ENCODE peak calls at places on chromosomes 1 and 21, in ten cellular contexts. One of them, this sample, is unnamed.

GRCh38 chr1:205205055-205205454 is 6.4 kb downstream of the DSTYK start:
- DNase-seq in astrocyte of the spinal cord: no peak
- DNase-seq in omental fat pad: no peak
- DNase-seq in brain microvascular endothelial cell: no peak
- DNase-seq in sigmoid colon: no peak
- DNase-seq in endothelial cell: no peak
- DNase-seq in heart right ventricle: no peak
- DNase-seq in Calu3: no peak
- DNase-seq in fibroblast of lung: no peak
- DNase-seq in GM12865: no peak
- DNase-seq in this sample: no peak

GRCh38 chr21:28639742-28640141 is 352.9 kb downstream of the LTN1 start:
- DNase-seq in Calu3: no peak
- DNase-seq in brain microvascular endothelial cell: no peak
- DNase-seq in omental fat pad: no peak
- DNase-seq in sigmoid colon: no peak
- DNase-seq in GM12865: no peak
- DNase-seq in fibroblast of lung: peak
- DNase-seq in endothelial cell: no peak
- DNase-seq in astrocyte of the spinal cord: no peak
- DNase-seq in heart right ventricle: no peak
- DNase-seq in this sample: no peak

GRCh38 chr21:37763298-37763697 is 153.0 kb downstream of the KCNJ6 start:
- DNase-seq in fibroblast of lung: no peak
- DNase-seq in heart right ventricle: no peak
- DNase-seq in endothelial cell: no peak
- DNase-seq in omental fat pad: no peak
- DNase-seq in astrocyte of the spinal cord: no peak
- DNase-seq in GM12865: no peak
- DNase-seq in Calu3: no peak
- DNase-seq in sigmoid colon: no peak
- DNase-seq in brain microvascular endothelial cell: no peak
- DNase-seq in this sample: no peak

GRCh38 chr21:33661146-33661545 is 18.8 kb downstream of the ITSN1 start:
- DNase-seq in brain microvascular endothelial cell: no peak
- DNase-seq in endothelial cell: no peak
- DNase-seq in Calu3: no peak
- DNase-seq in astrocyte of the spinal cord: no peak
- DNase-seq in heart right ventricle: no peak
- DNase-seq in fibroblast of lung: no peak
- DNase-seq in sigmoid colon: no peak
- DNase-seq in GM12865: no peak
- DNase-seq in omental fat pad: no peak
- DNase-seq in this sample: no peak

GRCh38 chr1:155170101-155170785 is 2.9 kb downstream of the KRTCAP2 start:
- DNase-seq in brain microvascular endothelial cell: no peak
- DNase-seq in endothelial cell: no peak
- DNase-seq in sigmoid colon: no peak
- DNase-seq in fibroblast of lung: no peak
- DNase-seq in heart right ventricle: no peak
- DNase-seq in GM12865: no peak
- DNase-seq in omental fat pad: no peak
- DNase-seq in Calu3: no peak
- DNase-seq in astrocyte of the spinal cord: no peak
- DNase-seq in this sample: no peak

GRCh38 chr1:89200668-89201488 is 2.1 kb upstream of the GBP4 start:
- DNase-seq in GM12865: peak
- DNase-seq in brain microvascular endothelial cell: no peak
- DNase-seq in endothelial cell: no peak
- DNase-seq in sigmoid colon: no peak
- DNase-seq in heart right ventricle: no peak
- DNase-seq in omental fat pad: no peak
- DNase-seq in fibroblast of lung: no peak
- DNase-seq in Calu3: no peak
- DNase-seq in astrocyte of the spinal cord: no peak
- DNase-seq in this sample: no peak

GRCh38 chr1:71490432-71490831 is 409.6 kb upstream of the ZRANB2 start:
- DNase-seq in GM12865: no peak
- DNase-seq in brain microvascular endothelial cell: no peak
- DNase-seq in fibroblast of lung: peak
- DNase-seq in Calu3: no peak
- DNase-seq in heart right ventricle: no peak
- DNase-seq in omental fat pad: no peak
- DNase-seq in sigmoid colon: no peak
- DNase-seq in endothelial cell: no peak
- DNase-seq in astrocyte of the spinal cord: peak
- DNase-seq in this sample: no peak

GRCh38 chr1:93615201-93616150 is 66.2 kb downstream of the BCAR3 start:
- DNase-seq in astrocyte of the spinal cord: peak
- DNase-seq in omental fat pad: no peak
- DNase-seq in sigmoid colon: peak
- DNase-seq in heart right ventricle: no peak
- DNase-seq in Calu3: peak
- DNase-seq in endothelial cell: no peak
- DNase-seq in fibroblast of lung: peak
- DNase-seq in GM12865: peak
- DNase-seq in brain microvascular endothelial cell: peak
- DNase-seq in this sample: no peak

GRCh38 chr1:55448261-55448660 is 233.1 kb upstream of the USP24 start:
- DNase-seq in heart right ventricle: no peak
- DNase-seq in astrocyte of the spinal cord: no peak
- DNase-seq in GM12865: no peak
- DNase-seq in endothelial cell: no peak
- DNase-seq in sigmoid colon: no peak
- DNase-seq in fibroblast of lung: peak
- DNase-seq in omental fat pad: no peak
- DNase-seq in Calu3: no peak
- DNase-seq in brain microvascular endothelial cell: no peak
- DNase-seq in this sample: no peak

DNA sequence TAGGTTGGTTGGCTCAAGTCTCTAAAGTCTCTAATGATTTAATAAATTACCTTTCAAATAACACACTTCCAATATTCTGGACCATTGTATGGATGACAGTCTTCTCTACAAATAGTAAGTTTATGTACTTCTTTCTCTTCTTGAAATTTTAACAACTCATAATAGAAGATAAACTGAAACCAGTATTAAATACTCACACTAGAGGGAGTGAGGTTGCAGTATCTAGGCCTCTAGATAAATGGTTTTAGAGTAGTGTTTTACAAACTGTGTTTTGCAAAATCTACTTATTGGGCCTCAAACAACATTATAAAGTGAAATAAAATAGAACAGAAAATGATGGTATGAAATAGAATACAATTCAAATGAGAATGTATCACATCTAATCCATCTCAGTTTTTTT is 479.9 kb upstream of the BRINP3 start:
- DNase-seq in fibroblast of lung: peak
- DNase-seq in astrocyte of the spinal cord: peak
- DNase-seq in heart right ventricle: no peak
- DNase-seq in Calu3: no peak
- DNase-seq in brain microvascular endothelial cell: no peak
- DNase-seq in endothelial cell: no peak
- DNase-seq in sigmoid colon: no peak
- DNase-seq in GM12865: no peak
- DNase-seq in omental fat pad: no peak
- DNase-seq in this sample: no peak
- TF ChIP-seq CTCF in fibroblast of lung: peak
- TF ChIP-seq CTCF in astrocyte of the spinal cord: peak
- TF ChIP-seq CTCF in heart right ventricle: no peak
- TF ChIP-seq CTCF in Calu3: no peak
- TF ChIP-seq CTCF in brain microvascular endothelial cell: no peak
- TF ChIP-seq CTCF in endothelial cell: no peak
- TF ChIP-seq CTCF in sigmoid colon: no peak
- TF ChIP-seq CTCF in GM12865: no peak
- TF ChIP-seq CTCF in omental fat pad: no peak
- TF ChIP-seq CTCF in this sample: no peak

GRCh38 chr1:62852253-62852652 is 68.3 kb downstream of the ATG4C start:
- DNase-seq in sigmoid colon: no peak
- DNase-seq in heart right ventricle: no peak
- DNase-seq in GM12865: no peak
- DNase-seq in fibroblast of lung: no peak
- DNase-seq in astrocyte of the spinal cord: no peak
- DNase-seq in brain microvascular endothelial cell: no peak
- DNase-seq in Calu3: no peak
- DNase-seq in endothelial cell: no peak
- DNase-seq in omental fat pad: no peak
- DNase-seq in this sample: no peak

GRCh38 chr1:62849031-62849430 is 65.1 kb downstream of the ATG4C start:
- DNase-seq in Calu3: no peak
- DNase-seq in brain microvascular endothelial cell: no peak
- DNase-seq in omental fat pad: no peak
- DNase-seq in astrocyte of the spinal cord: no peak
- DNase-seq in heart right ventricle: no peak
- DNase-seq in endothelial cell: no peak
- DNase-seq in fibroblast of lung: no peak
- DNase-seq in GM12865: no peak
- DNase-seq in sigmoid colon: no peak
- DNase-seq in this sample: no peak
- TF ChIP-seq CTCF in Calu3: no peak
- TF ChIP-seq CTCF in brain microvascular endothelial cell: peak
- TF ChIP-seq CTCF in omental fat pad: no peak
- TF ChIP-seq CTCF in astrocyte of the spinal cord: peak
- TF ChIP-seq CTCF in heart right ventricle: no peak
- TF ChIP-seq CTCF in endothelial cell: no peak
- TF ChIP-seq CTCF in fibroblast of lung: no peak
- TF ChIP-seq CTCF in GM12865: no peak
- TF ChIP-seq CTCF in sigmoid colon: no peak
- TF ChIP-seq CTCF in this sample: no peak

GRCh38 chr1:9914603-9914937 is 4.5 kb upstream of the CTNNBIP1 start:
- DNase-seq in fibroblast of lung: no peak
- DNase-seq in omental fat pad: no peak
- DNase-seq in GM12865: no peak
- DNase-seq in brain microvascular endothelial cell: no peak
- DNase-seq in astrocyte of the spinal cord: no peak
- DNase-seq in sigmoid colon: no peak
- DNase-seq in heart right ventricle: no peak
- DNase-seq in endothelial cell: no peak
- DNase-seq in Calu3: no peak
- DNase-seq in this sample: no peak
- TF ChIP-seq CTCF in fibroblast of lung: no peak
- TF ChIP-seq CTCF in omental fat pad: no peak
- TF ChIP-seq CTCF in GM12865: no peak
- TF ChIP-seq CTCF in brain microvascular endothelial cell: peak
- TF ChIP-seq CTCF in astrocyte of the spinal cord: no peak
- TF ChIP-seq CTCF in sigmoid colon: no peak
- TF ChIP-seq CTCF in heart right ventricle: peak
- TF ChIP-seq CTCF in endothelial cell: no peak
- TF ChIP-seq CTCF in Calu3: no peak
- TF ChIP-seq CTCF in this sample: no peak

GRCh38 chr1:108708726-108709660 is 3.7 kb upstream of the FNDC7 start:
- DNase-seq in heart right ventricle: no peak
- DNase-seq in GM12865: peak
- DNase-seq in brain microvascular endothelial cell: no peak
- DNase-seq in fibroblast of lung: no peak
- DNase-seq in endothelial cell: no peak
- DNase-seq in sigmoid colon: no peak
- DNase-seq in astrocyte of the spinal cord: no peak
- DNase-seq in Calu3: no peak
- DNase-seq in omental fat pad: no peak
- DNase-seq in this sample: no peak
- TF ChIP-seq CTCF in heart right ventricle: peak
- TF ChIP-seq CTCF in GM12865: peak
- TF ChIP-seq CTCF in brain microvascular endothelial cell: peak
- TF ChIP-seq CTCF in fibroblast of lung: peak
- TF ChIP-seq CTCF in endothelial cell: no peak
- TF ChIP-seq CTCF in sigmoid colon: no peak
- TF ChIP-seq CTCF in astrocyte of the spinal cord: peak
- TF ChIP-seq CTCF in Calu3: no peak
- TF ChIP-seq CTCF in omental fat pad: no peak
- TF ChIP-seq CTCF in this sample: peak

DNA sequence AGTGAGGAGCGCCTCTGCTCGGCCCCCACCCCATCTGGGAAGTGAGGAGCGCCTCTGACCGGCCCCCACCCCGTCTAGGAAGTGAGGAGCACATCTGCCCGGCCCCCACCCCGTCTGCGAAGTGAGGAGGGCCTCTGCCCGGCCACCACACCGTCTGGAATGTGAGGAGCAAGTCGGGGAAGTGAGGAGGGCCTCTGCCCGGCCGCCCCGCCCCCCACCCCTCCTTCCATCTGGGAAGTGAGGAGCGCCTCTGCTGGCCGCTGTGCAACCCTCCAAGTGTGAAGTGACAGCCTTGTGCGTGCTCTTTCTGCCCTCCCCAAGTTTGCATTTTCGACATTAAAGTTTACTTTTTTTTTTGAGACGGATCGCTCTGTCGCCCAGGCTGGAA is 5.1 kb upstream of the ZZZ3 start:
- DNase-seq in brain microvascular endothelial cell: peak
- DNase-seq in GM12865: no peak
- DNase-seq in fibroblast of lung: peak
- DNase-seq in omental fat pad: no peak
- DNase-seq in astrocyte of the spinal cord: peak
- DNase-seq in heart right ventricle: peak
- DNase-seq in sigmoid colon: no peak
- DNase-seq in Calu3: peak
- DNase-seq in endothelial cell: peak
- DNase-seq in this sample: peak
- TF ChIP-seq CTCF in brain microvascular endothelial cell: peak
- TF ChIP-seq CTCF in GM12865: no peak
- TF ChIP-seq CTCF in fibroblast of lung: peak
- TF ChIP-seq CTCF in omental fat pad: no peak
- TF ChIP-seq CTCF in astrocyte of the spinal cord: peak
- TF ChIP-seq CTCF in heart right ventricle: peak
- TF ChIP-seq CTCF in sigmoid colon: no peak
- TF ChIP-seq CTCF in Calu3: peak
- TF ChIP-seq CTCF in endothelial cell: no peak
- TF ChIP-seq CTCF in this sample: peak

DNA sequence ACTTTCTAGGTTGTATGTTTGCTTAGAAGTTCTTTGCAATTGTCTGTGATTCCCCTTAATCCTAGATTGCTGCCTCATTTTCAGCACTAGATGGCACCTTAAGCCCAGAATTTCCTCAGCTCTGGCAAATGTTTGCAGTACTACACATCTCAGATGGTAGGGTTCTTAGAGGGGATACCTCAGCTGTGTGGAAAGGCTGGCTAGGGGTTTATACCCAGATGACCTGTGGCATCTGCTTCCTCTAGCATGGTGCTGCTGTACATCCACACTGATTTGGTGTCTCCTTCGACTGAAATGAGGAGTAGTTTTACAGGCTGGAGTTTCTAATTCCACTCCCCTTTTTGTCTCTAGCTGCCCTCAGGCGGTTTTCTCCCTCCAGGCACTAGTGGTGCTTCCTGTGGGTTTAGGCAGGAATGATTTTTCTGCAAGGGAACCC is 23.5 kb downstream of the ASB17 start:
- DNase-seq in Calu3: peak
- DNase-seq in heart right ventricle: no peak
- DNase-seq in endothelial cell: peak
- DNase-seq in astrocyte of the spinal cord: peak
- DNase-seq in fibroblast of lung: peak
- DNase-seq in GM12865: peak
- DNase-seq in brain microvascular endothelial cell: peak
- DNase-seq in omental fat pad: no peak
- DNase-seq in sigmoid colon: no peak
- DNase-seq in this sample: peak
- TF ChIP-seq CTCF in Calu3: peak
- TF ChIP-seq CTCF in heart right ventricle: no peak
- TF ChIP-seq CTCF in endothelial cell: no peak
- TF ChIP-seq CTCF in astrocyte of the spinal cord: peak
- TF ChIP-seq CTCF in fibroblast of lung: peak
- TF ChIP-seq CTCF in GM12865: peak
- TF ChIP-seq CTCF in brain microvascular endothelial cell: peak
- TF ChIP-seq CTCF in omental fat pad: no peak
- TF ChIP-seq CTCF in sigmoid colon: no peak
- TF ChIP-seq CTCF in this sample: peak

GRCh38 chr1:58432813-58433668 is 113.5 kb downstream of the OMA1 start:
- DNase-seq in heart right ventricle: no peak
- DNase-seq in astrocyte of the spinal cord: peak
- DNase-seq in sigmoid colon: no peak
- DNase-seq in Calu3: no peak
- DNase-seq in endothelial cell: peak
- DNase-seq in omental fat pad: no peak
- DNase-seq in brain microvascular endothelial cell: peak
- DNase-seq in GM12865: peak
- DNase-seq in fibroblast of lung: peak
- DNase-seq in this sample: peak
- TF ChIP-seq CTCF in heart right ventricle: no peak
- TF ChIP-seq CTCF in astrocyte of the spinal cord: no peak
- TF ChIP-seq CTCF in sigmoid colon: no peak
- TF ChIP-seq CTCF in Calu3: no peak
- TF ChIP-seq CTCF in endothelial cell: no peak
- TF ChIP-seq CTCF in omental fat pad: no peak
- TF ChIP-seq CTCF in brain microvascular endothelial cell: peak
- TF ChIP-seq CTCF in GM12865: no peak
- TF ChIP-seq CTCF in fibroblast of lung: no peak
- TF ChIP-seq CTCF in this sample: no peak

This sample was measured in neural crest cell.